ENCODE peak calls at places on chromosomes 16 and 17, in ten cellular contexts. U is effector CD4-positive, alpha-beta T cell; F is GM10248; Z is COR-L47; L is lower leg skin; D is GM23338; Y is OCI-M1; C is substantia nigra; S is NCI-H1105 treated with DMSO at 0.1 percent for 48 hours; B is brain microvascular endothelial cell. Q is an unnamed sample.

GRCh38 chr16:70746708-70747424 is 54.1 kb downstream of the VAC14 start:
- DNase-seq in Y (peak; percentile 70), Z (peak; percentile 29), L (peak; percentile 93), S (no peak), B (peak; percentile 75), F (no peak), U (no peak), C (no peak), D (no peak), Q (peak; percentile 94)

GRCh38 chr17:81867123-81867951 is 3.8 kb downstream of the ARHGDIA start:
- DNase-seq in Z (no peak), Y (peak; percentile 64), B (peak; percentile 19), L (no peak), F (no peak), D (peak; percentile 73), U (no peak), C (no peak), S (no peak), Q (peak; percentile 46)

GRCh38 chr16:77584205-77584859 is 138.0 kb upstream of the NUDT7 start:
- DNase-seq in D (peak; percentile 78), Y (peak; percentile 68), U (peak; percentile 19), L (no peak), C (no peak), S (peak; percentile 50), F (peak; percentile 48), B (peak; percentile 73), Z (peak; percentile 59), Q (peak; percentile 22)

GRCh38 chr17:20263595-20263994 is 203.7 kb downstream of the LGALS9B start:
- DNase-seq in C (no peak), S (no peak), B (peak; percentile 24), Z (no peak), D (peak; percentile 21), U (no peak), L (no peak), Y (peak; percentile 10), F (no peak), Q (peak; percentile 56)

GRCh38 chr16:70772493-70772892 is 28.5 kb downstream of the VAC14 start:
- DNase-seq in U (no peak), F (no peak), Y (no peak), D (no peak), B (peak; percentile 28), Z (no peak), L (no peak), S (no peak), C (no peak), Q (no peak)

GRCh38 chr17:12107905-12108304 is 87.2 kb downstream of the MAP2K4 start:
- DNase-seq in C (no peak), D (no peak), L (no peak), S (no peak), Y (no peak), F (no peak), U (no peak), Z (no peak), B (no peak), Q (no peak)

GRCh38 chr17:73797594-73798110 is 153.4 kb upstream of the SDK2 start:
- DNase-seq in Z (no peak), Y (no peak), B (no peak), U (no peak), D (no peak), S (no peak), F (no peak), L (no peak), C (no peak), Q (no peak)

GRCh38 chr17:4474093-4474492 is 24.6 kb upstream of the SPNS2 start:
- DNase-seq in C (no peak), D (no peak), F (no peak), Y (no peak), S (no peak), B (no peak), Z (no peak), L (no peak), U (no peak), Q (no peak)